ENCODE peak calls at places on chromosomes 5 and 9, in seven cellular contexts. O is HL-60, J is NCI-H1417, C is NCI-H460, Q is GM23338, A is cardiac fibroblast, T is H7. Z is an unnamed sample.

GRCh38 chr9:36840895-36841536 is 193.1 kb downstream of the PAX5 start:
- DNase-seq in O (no peak), J (peak; percentile 34), C (no peak), Q (no peak), A (no peak), T (no peak), Z (no peak)

GRCh38 chr5:140054086-140054689 is 11.1 kb upstream of the NRG2 start:
- DNase-seq in O (no peak), J (no peak), C (no peak), Q (no peak), A (no peak), T (no peak), Z (no peak)

GRCh38 chr9:121944741-121945191 is 148.3 kb downstream of the TTLL11 start:
- DNase-seq in O (no peak), J (no peak), C (no peak), Q (no peak), A (peak; percentile 84), T (no peak), Z (no peak)

GRCh38 chr9:122131401-122131921 is 28.1 kb downstream of the NDUFA8 start:
- DNase-seq in O (no peak), J (no peak), C (no peak), Q (peak; percentile 90), A (no peak), T (peak; percentile 89), Z (peak; percentile 91)

GRCh38 chr5:175821790-175822211 is 49.6 kb upstream of the CPLX2 start:
- DNase-seq in O (no peak), J (no peak), C (no peak), Q (no peak), A (peak; percentile 6), T (no peak), Z (no peak)

GRCh38 chr5:167626341-167627118 is 664.9 kb upstream of the WWC1 start:
- DNase-seq in O (no peak), J (no peak), C (no peak), Q (no peak), A (peak; percentile 36), T (no peak), Z (peak; percentile 30)

GRCh38 chr9:90871327-90871935 is 69.8 kb downstream of the SYK start:
- DNase-seq in O (no peak), J (no peak), C (no peak), Q (no peak), A (no peak), T (no peak), Z (no peak)

GRCh38 chr5:116440329-116440895 is 134.2 kb downstream of the SEMA6A start:
- DNase-seq in O (no peak), J (no peak), C (no peak), Q (no peak), A (no peak), T (no peak), Z (no peak)

GRCh38 chr9:78515108-78515507 is 218.2 kb downstream of the PSAT1 start:
- DNase-seq in O (no peak), J (no peak), C (no peak), Q (no peak), A (no peak), T (no peak), Z (no peak)

GRCh38 chr9:76818271-76818670 is 54.0 kb downstream of the PCA3 start:
- DNase-seq in O (no peak), J (no peak), C (peak; percentile 74), Q (no peak), A (peak; percentile 97), T (no peak), Z (peak; percentile 92)